ENCODE peak calls at places on chromosomes 7 and 10, in five cellular contexts. I is myocyte, P is body of pancreas, D is ACHN, O is cardiac muscle cell. U is an unnamed sample.

GRCh38 chr10:51937736-51938135 is 238.3 kb upstream of the CSTF2T start:
- DNase-seq in I (no peak), P (no peak), D (no peak), O (no peak), U (no peak)

GRCh38 chr7:28155019-28155660 is 25.5 kb downstream of the JAZF1 start:
- DNase-seq in I (no peak), P (no peak), D (no peak), O (no peak), U (no peak)

GRCh38 chr10:132417957-132418441 is 21.0 kb downstream of the PWWP2B start:
- DNase-seq in I (no peak), P (peak; percentile 35), D (no peak), O (no peak), U (no peak)

GRCh38 chr10:92690211-92691041 is 671 bp downstream of the HHEX start:
- DNase-seq in I (no peak), P (peak; percentile 52), D (peak; percentile 86), O (peak; percentile 6), U (peak; percentile 37)

GRCh38 chr10:97454330-97455036 is 8.5 kb downstream of the ZDHHC16 start:
- DNase-seq in I (peak; percentile 43), P (peak; percentile 28), D (no peak), O (peak; percentile 29), U (no peak)

GRCh38 chr10:92714152-92714836 is 24.5 kb downstream of the HHEX start:
- DNase-seq in I (no peak), P (no peak), D (no peak), O (no peak), U (no peak)

GRCh38 chr7:113281223-113281622 is 162.9 kb upstream of the SMIM30 start:
- DNase-seq in I (no peak), P (no peak), D (no peak), O (no peak), U (no peak)

GRCh38 chr7:105840981-105841749 is 35.2 kb downstream of the ATXN7L1 start:
- DNase-seq in I (no peak), P (no peak), D (no peak), O (no peak), U (no peak)

GRCh38 chr7:151890355-151891004 is 13.6 kb upstream of the PRKAG2 start:
- DNase-seq in I (no peak), P (no peak), D (no peak), O (no peak), U (no peak)

GRCh38 chr7:157830331-157830730 is 493.5 kb downstream of the DNAJB6 start:
- DNase-seq in I (no peak), P (no peak), D (no peak), O (no peak), U (no peak)

GRCh38 chr10:133438711-133439273 is 14.4 kb upstream of the SPRN start:
- DNase-seq in I (no peak), P (no peak), D (peak; percentile 51), O (no peak), U (peak; percentile 83)

GRCh38 chr7:66330961-66331360 is 125.8 kb downstream of the TPST1 start:
- DNase-seq in I (peak; percentile 95), P (no peak), D (no peak), O (peak; percentile 43), U (no peak)

GRCh38 chr7:118243695-118244094 is 19.2 kb downstream of the ANKRD7 start:
- DNase-seq in I (no peak), P (no peak), D (no peak), O (no peak), U (no peak)

GRCh38 chr7:23710000-23710399 is at the start of gene STK31:
- DNase-seq in I (no peak), P (no peak), D (no peak), O (no peak), U (no peak)

GRCh38 chr7:16268821-16269768 is 152.2 kb downstream of the CRPPA start:
- DNase-seq in I (peak; percentile 88), P (no peak), D (peak; percentile 41), O (peak; percentile 9), U (no peak)

GRCh38 chr7:93228302-93228701 is 2.0 kb upstream of the HEPACAM2 start:
- DNase-seq in I (peak; percentile 76), P (no peak), D (peak; percentile 79), O (peak; percentile 76), U (no peak)

GRCh38 chr10:93081296-93081695 is 7.6 kb downstream of the CYP26A1 start:
- DNase-seq in I (no peak), P (no peak), D (no peak), O (no peak), U (no peak)

GRCh38 chr10:104415526-104416165 is 62.0 kb downstream of the CFAP58 start:
- DNase-seq in I (no peak), P (no peak), D (no peak), O (no peak), U (no peak)

GRCh38 chr10:122852261-122852660 is 6.6 kb upstream of the CUZD1 start:
- DNase-seq in I (no peak), P (no peak), D (no peak), O (no peak), U (no peak)

GRCh38 chr10:69407621-69408301 is 9.0 kb downstream of the TACR2 start:
- DNase-seq in I (no peak), P (peak; percentile 31), D (peak; percentile 39), O (peak; percentile 54), U (peak; percentile 63)

GRCh38 chr7:133984023-133984422 is 143.1 kb upstream of the LRGUK start:
- DNase-seq in I (peak; percentile 5), P (no peak), D (no peak), O (no peak), U (no peak)

GRCh38 chr10:19629559-19629958 is 186.7 kb upstream of the PLXDC2 start:
- DNase-seq in I (peak; percentile 32), P (peak; percentile 12), D (no peak), O (peak; percentile 17), U (peak; percentile 40)

GRCh38 chr7:108486291-108486966 is 30.2 kb upstream of the NRCAM start:
- DNase-seq in I (peak; percentile 25), P (no peak), D (no peak), O (no peak), U (no peak)

GRCh38 chr10:84543948-84544347 is 215.6 kb downstream of the CCSER2 start:
- DNase-seq in I (no peak), P (no peak), D (no peak), O (no peak), U (no peak)

GRCh38 chr10:22624289-22624738 is 90.1 kb downstream of the PIP4K2A start:
- DNase-seq in I (no peak), P (no peak), D (peak; percentile 81), O (no peak), U (no peak)

GRCh38 chr7:151057038-151057736 is 510 bp downstream of the CDK5 start:
- DNase-seq in I (no peak), P (no peak), D (no peak), O (no peak), U (peak; percentile 65)

GRCh38 chr7:99019523-99020412 is 124.1 kb downstream of the SMURF1 start:
- DNase-seq in I (no peak), P (peak; percentile 2), D (no peak), O (no peak), U (no peak)

GRCh38 chr7:22445140-22445722 is 54.8 kb downstream of the STEAP1B start:
- DNase-seq in I (peak; percentile 95), P (peak; percentile 55), D (no peak), O (peak; percentile 61), U (no peak)

GRCh38 chr10:78594938-78595645 is 473.7 kb upstream of the ZMIZ1 start:
- DNase-seq in I (peak; percentile 55), P (no peak), D (no peak), O (no peak), U (no peak)

GRCh38 chr10:35089641-35090161 is 440 bp downstream of the CUL2 start:
- DNase-seq in I (peak; percentile 12), P (no peak), D (peak; percentile 29), O (peak; percentile 39), U (no peak)

GRCh38 chr10:104342941-104343411 is 4.7 kb upstream of the ITPRIP start:
- DNase-seq in I (peak; percentile 62), P (no peak), D (no peak), O (peak; percentile 51), U (no peak)

GRCh38 chr10:68175954-68176353 is 56.0 kb downstream of the ATOH7 start:
- DNase-seq in I (no peak), P (no peak), D (no peak), O (no peak), U (no peak)

GRCh38 chr7:71776726-71777125 is 635.4 kb downstream of the CALN1 start:
- DNase-seq in I (no peak), P (no peak), D (no peak), O (no peak), U (no peak)

GRCh38 chr10:101042667-101043355 is 11.8 kb downstream of the SFXN3 start:
- DNase-seq in I (peak; percentile 97), P (peak; percentile 99), D (peak; percentile 100), O (peak; percentile 97), U (peak; percentile 85)